ENCODE peak calls at places on chromosomes 6 and 20, in six cellular contexts. Y is NCI-H1694 treated with DMSO at 0.1 percent for 48 hours; R is Caco-2; D is HCT116; L is DMS153; P is activated CD8-positive, alpha-beta memory T cell treated with anti-CD3 and anti-CD28 coated beads, Interleukin-2, amount 50 U/mL, for 48 hours. X is an unnamed sample.

GRCh38 chr20:40991181-40991889 is 37.3 kb upstream of the TOP1 start:
- DNase-seq in Y (no peak), P (peak; percentile 54), L (no peak), D (no peak), R (no peak), X (peak; percentile 70)

GRCh38 chr20:62740286-62741141 is 31.9 kb downstream of the NTSR1 start:
- DNase-seq in L (no peak), P (peak; percentile 84), R (no peak), Y (no peak), D (peak; percentile 97), X (no peak)

GRCh38 chr20:40434122-40434521 is 254.9 kb downstream of the MAFB start:
- DNase-seq in R (no peak), D (no peak), Y (no peak), P (no peak), L (no peak), X (no peak)

GRCh38 chr6:113433506-113433991 is 423.6 kb upstream of the MARCKS start:
- DNase-seq in R (peak; percentile 76), L (no peak), Y (no peak), P (no peak), D (no peak), X (peak; percentile 3)

GRCh38 chr20:16245879-16246278 is 327.4 kb downstream of the KIF16B start:
- DNase-seq in P (no peak), D (no peak), L (peak; percentile 12), Y (no peak), R (no peak), X (no peak)

GRCh38 chr6:153170511-153170910 is 39.4 kb upstream of the RGS17 start:
- DNase-seq in L (no peak), D (peak; percentile 55), R (no peak), P (no peak), Y (no peak), X (no peak)

GRCh38 chr6:26553739-26554668 is 15.8 kb downstream of the HMGN4 start:
- DNase-seq in Y (peak; percentile 77), R (peak; percentile 74), L (peak; percentile 76), D (peak; percentile 81), P (peak; percentile 95), X (peak; percentile 79)

GRCh38 chr6:32785781-32786533 is 22.6 kb upstream of the HLA-DQB2 start:
- DNase-seq in D (peak; percentile 64), R (peak; percentile 48), Y (peak; percentile 13), P (no peak), L (peak; percentile 8), X (peak; percentile 68)

GRCh38 chr20:46562373-46563169 is 12.1 kb upstream of the OCSTAMP start:
- DNase-seq in P (peak; percentile 83), Y (peak; percentile 64), R (peak; percentile 77), D (peak; percentile 47), L (peak; percentile 68), X (peak; percentile 90)